ENCODE peak calls at places on chromosomes 11 and 22, in eight cellular contexts. T is ovary, N is H1, W is tibial nerve, G is body of pancreas, Z is breast epithelium, R is uterus, X is GM12878. K is an unnamed sample.

GRCh38 chr11:64448599-64449380 is 89.8 kb downstream of the RPS6KA4 start:
- DNase-seq in T (peak), N (peak), W (peak), G (peak), Z (peak), R (peak), X (no peak), K (peak)

GRCh38 chr11:1883342-1884122 is 8.2 kb downstream of the PRR33 start:
- DNase-seq in T (no peak), N (no peak), W (no peak), G (peak), Z (peak), R (peak), X (no peak), K (no peak)

GRCh38 chr11:3137486-3138177 is 27.5 kb downstream of the OSBPL5 start:
- DNase-seq in T (no peak), N (no peak), W (no peak), G (no peak), Z (no peak), R (no peak), X (no peak), K (no peak)

GRCh38 chr22:47395481-47395880 is 633.0 kb downstream of the TBC1D22A start:
- DNase-seq in T (no peak), N (no peak), W (no peak), G (no peak), Z (peak), R (no peak), X (no peak), K (no peak)

GRCh38 chr22:48581821-48582469 is 1245.7 kb downstream of the BRD1 start:
- DNase-seq in T (no peak), N (no peak), W (no peak), G (no peak), Z (no peak), R (no peak), X (no peak), K (no peak)

GRCh38 chr11:14499178-14499559 is 442 bp downstream of the COPB1 start:
- DNase-seq in T (peak), N (no peak), W (no peak), G (peak), Z (no peak), R (peak), X (no peak), K (peak)

GRCh38 chr11:73961321-73961720 is 10.5 kb downstream of the DNAJB13 start:
- DNase-seq in T (no peak), N (no peak), W (no peak), G (no peak), Z (peak), R (no peak), X (no peak), K (no peak)

GRCh38 chr11:128469220-128469619 is 118.1 kb downstream of the ETS1 start:
- DNase-seq in T (no peak), N (no peak), W (no peak), G (no peak), Z (no peak), R (no peak), X (peak), K (no peak)

GRCh38 chr11:45513806-45514340 is 151.5 kb downstream of the CHST1 start:
- DNase-seq in T (no peak), N (no peak), W (no peak), G (no peak), Z (no peak), R (no peak), X (no peak), K (no peak)

GRCh38 chr22:31075961-31076360 is 5.2 kb upstream of the SMTN start:
- DNase-seq in T (peak), N (no peak), W (peak), G (peak), Z (no peak), R (peak), X (no peak), K (peak)

GRCh38 chr22:30396871-30397655 is at the start of gene SEC14L2:
- DNase-seq in T (peak), N (no peak), W (peak), G (peak), Z (peak), R (peak), X (no peak), K (peak)

GRCh38 chr11:120068114-120068573 is 69.8 kb downstream of the TRIM29 start:
- DNase-seq in T (no peak), N (no peak), W (no peak), G (no peak), Z (no peak), R (peak), X (no peak), K (no peak)

GRCh38 chr22:37166675-37167066 is 17.0 kb upstream of the IL2RB start:
- DNase-seq in T (peak), N (no peak), W (peak), G (peak), Z (peak), R (peak), X (no peak), K (peak)

GRCh38 chr11:106879029-106879428 is 139.2 kb downstream of the GUCY1A2 start:
- DNase-seq in T (no peak), N (no peak), W (no peak), G (no peak), Z (no peak), R (no peak), X (no peak), K (no peak)

GRCh38 chr11:19437760-19438159 is 197.0 kb upstream of the E2F8 start:
- DNase-seq in T (no peak), N (no peak), W (no peak), G (no peak), Z (no peak), R (no peak), X (no peak), K (peak)

GRCh38 chr11:32374261-32374711 is 61.1 kb downstream of the WT1 start:
- DNase-seq in T (no peak), N (peak), W (no peak), G (no peak), Z (no peak), R (peak), X (peak), K (peak)

GRCh38 chr11:17769218-17769617 is 34.6 kb downstream of the KCNC1 start:
- DNase-seq in T (no peak), N (no peak), W (no peak), G (no peak), Z (peak), R (no peak), X (no peak), K (no peak)

GRCh38 chr11:113083571-113083970 is 122.4 kb downstream of the NCAM1 start:
- DNase-seq in T (no peak), N (no peak), W (no peak), G (no peak), Z (no peak), R (no peak), X (no peak), K (no peak)

GRCh38 chr11:8060801-8061554 is 20.0 kb upstream of the TUB start:
- DNase-seq in T (no peak), N (no peak), W (no peak), G (no peak), Z (no peak), R (peak), X (no peak), K (no peak)
- TF ChIP-seq POLR2A in T (no peak), N (no peak), W (no peak), G (no peak), Z (no peak), R (no peak), X (no peak), K (no peak)

GRCh38 chr22:20154602-20155183 is 3.8 kb upstream of the CCDC188 start:
- DNase-seq in T (no peak), N (no peak), W (no peak), G (no peak), Z (no peak), R (no peak), X (no peak), K (no peak)
- TF ChIP-seq CTCF in T (no peak), N (peak), W (no peak), G (no peak), Z (no peak), R (no peak), X (no peak), K (no peak)

DNA sequence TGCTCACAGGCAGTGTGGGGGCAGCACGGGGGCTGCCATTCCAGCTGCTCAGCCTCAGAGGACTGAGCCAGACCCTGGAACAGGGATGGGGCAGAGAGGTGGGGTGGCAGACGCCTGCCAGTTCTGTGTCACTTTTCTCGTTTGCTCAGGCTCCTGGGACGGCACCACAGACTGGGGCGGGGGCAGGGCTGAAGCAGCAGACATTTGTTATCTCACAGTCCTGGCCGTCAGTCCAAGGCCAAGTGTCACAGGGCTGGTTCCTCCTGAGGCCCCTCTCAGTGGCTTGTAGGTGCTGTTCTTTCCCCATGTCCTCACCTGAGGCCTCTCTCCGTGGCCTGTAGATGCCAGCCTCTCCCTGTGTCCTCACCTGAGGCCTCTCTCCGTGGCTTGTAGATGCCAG is 24.7 kb downstream of the TPCN2 start:
- DNase-seq in T (no peak), N (no peak), W (no peak), G (no peak), Z (no peak), R (no peak), X (no peak), K (no peak)
- H3K27ac ChIP-seq in T (peak), N (no peak), W (peak), G (no peak), Z (no peak), R (peak), X (no peak), K (no peak)

GRCh38 chr22:50117168-50117762 is 27.5 kb downstream of the MOV10L1 start:
- DNase-seq in T (no peak), N (no peak), W (no peak), G (no peak), Z (no peak), R (no peak), X (no peak), K (no peak)
- TF ChIP-seq POLR2A in T (no peak), N (no peak), W (no peak), G (no peak), Z (no peak), R (no peak), X (no peak), K (no peak)

GRCh38 chr11:69526453-69526810 is 45.0 kb downstream of the LINC01488 start:
- DNase-seq in T (no peak), N (no peak), W (no peak), G (no peak), Z (peak), R (no peak), X (no peak), K (no peak)

GRCh38 chr11:69523453-69523852 is 42.0 kb downstream of the LINC01488 start:
- DNase-seq in T (no peak), N (no peak), W (no peak), G (no peak), Z (no peak), R (no peak), X (no peak), K (no peak)

GRCh38 chr11:69525516-69526452 is 44.3 kb downstream of the LINC01488 start:
- DNase-seq in T (no peak), N (no peak), W (no peak), G (no peak), Z (peak), R (no peak), X (no peak), K (no peak)

GRCh38 chr11:69524291-69524882 is 42.9 kb downstream of the LINC01488 start:
- DNase-seq in T (no peak), N (no peak), W (peak), G (no peak), Z (peak), R (no peak), X (no peak), K (no peak)

GRCh38 chr11:69524991-69525411 is 43.5 kb downstream of the LINC01488 start:
- DNase-seq in T (no peak), N (no peak), W (no peak), G (no peak), Z (peak), R (no peak), X (no peak), K (no peak)
- TF ChIP-seq CTCF in T (no peak), N (no peak), W (no peak), G (no peak), Z (no peak), R (no peak), X (no peak), K (no peak)

DNA sequence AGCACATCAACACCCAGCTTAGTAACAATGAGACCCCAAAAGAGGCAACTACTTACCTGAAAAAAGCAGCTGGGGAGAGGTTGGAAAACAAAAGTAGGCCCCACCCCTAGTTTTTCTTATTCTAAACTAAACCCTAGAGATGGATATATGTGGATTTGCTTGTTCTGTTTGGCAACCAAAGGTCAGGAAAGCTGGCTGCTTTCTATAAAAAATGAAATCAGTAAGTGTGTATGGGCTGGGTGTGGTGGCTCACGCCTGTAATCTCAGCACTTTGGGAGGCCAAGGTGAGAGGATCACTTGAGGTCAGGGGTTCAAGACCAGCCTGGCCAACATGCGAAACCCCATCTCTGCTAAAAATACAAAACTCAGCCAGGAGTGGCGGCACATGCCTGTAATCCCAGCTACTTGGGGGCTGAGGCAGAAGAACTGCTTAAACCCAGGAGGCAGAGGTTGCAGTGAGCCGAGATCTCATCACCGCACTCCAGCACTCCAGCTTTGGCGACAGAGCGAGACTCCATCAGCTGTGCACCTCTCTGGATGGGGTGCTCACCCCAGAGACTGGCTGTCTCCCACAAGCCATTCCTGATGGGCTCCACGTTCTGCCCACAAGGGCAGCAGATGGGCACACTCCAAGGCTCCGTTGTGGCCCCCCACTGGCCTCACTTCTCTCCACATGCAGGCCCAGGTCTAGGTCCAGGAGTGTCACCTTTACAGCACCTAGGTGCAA is 30.0 kb downstream of the PACSIN2 start:
- DNase-seq in T (no peak), N (no peak), W (no peak), G (no peak), Z (no peak), R (no peak), X (no peak), K (no peak)
- H3K27ac ChIP-seq in T (no peak), N (no peak), W (no peak), G (no peak), Z (no peak), R (no peak), X (no peak), K (no peak)